ENCODE peak calls at places on chromosomes 16 and 17, in nine cellular contexts. U is type B pancreatic cell; I is fibroblast of pulmonary artery; B is HFF-Myc; S is foreskin keratinocyte; C is PC-9; N is CD8-positive, alpha-beta T cell; T is kidney; D is psoas muscle. W is an unnamed sample.
A peak's percentile ranks its signal among the peaks of the same experiment; 100 is the strongest.

GRCh38 chr17:34665803-34666763 is 86.7 kb downstream of the TMEM132E start:
- DNase-seq in U (no peak), I (no peak), B (no peak), S (no peak), C (no peak), N (no peak), T (no peak), D (no peak), W (no peak)

GRCh38 chr17:58666858-58667267 is 25.0 kb downstream of the TEX14 start:
- DNase-seq in U (no peak), I (peak; percentile 95), B (no peak), S (peak; percentile 70), C (no peak), N (no peak), T (peak; percentile 84), D (peak; percentile 71), W (peak; percentile 87)

GRCh38 chr16:55697867-55698266 is 42.1 kb downstream of the SLC6A2 start:
- DNase-seq in U (no peak), I (no peak), B (no peak), S (no peak), C (no peak), N (no peak), T (no peak), D (no peak), W (no peak)

GRCh38 chr17:3799181-3799627 is 1.8 kb downstream of the ITGAE start:
- DNase-seq in U (no peak), I (no peak), B (no peak), S (no peak), C (no peak), N (no peak), T (no peak), D (no peak), W (no peak)

GRCh38 chr16:11340710-11341109 is 4.5 kb upstream of the RMI2 start:
- DNase-seq in U (no peak), I (no peak), B (no peak), S (no peak), C (no peak), N (no peak), T (no peak), D (no peak), W (no peak)

GRCh38 chr17:6753006-6753445 is 2.8 kb upstream of the XAF1 start:
- DNase-seq in U (no peak), I (peak; percentile 95), B (peak; percentile 46), S (peak; percentile 28), C (no peak), N (peak; percentile 56), T (peak; percentile 84), D (peak; percentile 72), W (peak; percentile 6)

GRCh38 chr16:53091508-53092211 is 36.9 kb downstream of the CHD9 start:
- DNase-seq in U (no peak), I (peak; percentile 92), B (peak; percentile 87), S (no peak), C (no peak), N (no peak), T (peak; percentile 91), D (peak; percentile 87), W (peak; percentile 46)

GRCh38 chr16:12972246-12972645 is 70.8 kb downstream of the SHISA9 start:
- DNase-seq in U (no peak), I (no peak), B (no peak), S (no peak), C (no peak), N (no peak), T (no peak), D (no peak), W (no peak)

GRCh38 chr16:47872228-47872627 is 283.6 kb downstream of the ABCC12 start:
- DNase-seq in U (no peak), I (no peak), B (no peak), S (peak; percentile 46), C (no peak), N (no peak), T (no peak), D (no peak), W (peak; percentile 22)

GRCh38 chr16:47876494-47876893 is 279.3 kb downstream of the ABCC12 start:
- DNase-seq in U (no peak), I (no peak), B (no peak), S (no peak), C (no peak), N (no peak), T (no peak), D (no peak), W (no peak)

GRCh38 chr16:47877166-47877565 is 278.6 kb downstream of the ABCC12 start:
- DNase-seq in U (no peak), I (no peak), B (no peak), S (peak; percentile 57), C (no peak), N (no peak), T (no peak), D (no peak), W (peak; percentile 77)

GRCh38 chr16:47873434-47873833 is 282.4 kb downstream of the ABCC12 start:
- DNase-seq in U (no peak), I (no peak), B (no peak), S (no peak), C (no peak), N (no peak), T (no peak), D (no peak), W (no peak)
- TF ChIP-seq CTCF in U (peak; percentile 54), I (peak; percentile 26), B (peak; percentile 50), S (peak; percentile 27), C (peak; percentile 27), N (no peak), T (no peak), D (no peak), W (no peak)

GRCh38 chr16:85965125-85965524 is 66.2 kb downstream of the IRF8 start:
- DNase-seq in U (no peak), I (no peak), B (no peak), S (no peak), C (no peak), N (no peak), T (no peak), D (no peak), W (no peak)

GRCh38 chr16:85960486-85961046 is 61.6 kb downstream of the IRF8 start:
- DNase-seq in U (no peak), I (no peak), B (no peak), S (no peak), C (no peak), N (no peak), T (no peak), D (no peak), W (no peak)

GRCh38 chr16:85963746-85964370 is 64.9 kb downstream of the IRF8 start:
- DNase-seq in U (no peak), I (peak; percentile 33), B (no peak), S (no peak), C (no peak), N (no peak), T (no peak), D (peak; percentile 73), W (no peak)

GRCh38 chr16:85959686-85960085 is 60.7 kb downstream of the IRF8 start:
- DNase-seq in U (no peak), I (no peak), B (no peak), S (no peak), C (no peak), N (no peak), T (no peak), D (no peak), W (no peak)

GRCh38 chr16:85961988-85962915 is 63.3 kb downstream of the IRF8 start:
- DNase-seq in U (no peak), I (no peak), B (no peak), S (no peak), C (no peak), N (no peak), T (no peak), D (no peak), W (no peak)
- TF ChIP-seq CTCF in U (no peak), I (no peak), B (no peak), S (no peak), C (no peak), N (no peak), T (no peak), D (no peak), W (no peak)

GRCh38 chr16:88344411-88345030 is 38.2 kb upstream of the ZNF469 start:
- DNase-seq in U (no peak), I (no peak), B (no peak), S (no peak), C (no peak), N (no peak), T (peak; percentile 56), D (no peak), W (no peak)

GRCh38 chr16:88347656-88348376 is 34.9 kb upstream of the ZNF469 start:
- DNase-seq in U (no peak), I (no peak), B (no peak), S (no peak), C (no peak), N (peak; percentile 54), T (peak; percentile 61), D (peak; percentile 35), W (no peak)

GRCh38 chr16:88345031-88345942 is 37.5 kb upstream of the ZNF469 start:
- DNase-seq in U (no peak), I (no peak), B (no peak), S (no peak), C (no peak), N (no peak), T (peak; percentile 72), D (peak; percentile 35), W (no peak)

GRCh38 chr16:88346680-88347505 is 35.9 kb upstream of the ZNF469 start:
- DNase-seq in U (no peak), I (no peak), B (no peak), S (no peak), C (no peak), N (no peak), T (peak; percentile 49), D (peak; percentile 41), W (no peak)

GRCh38 chr16:88345943-88346560 is 36.7 kb upstream of the ZNF469 start:
- DNase-seq in U (no peak), I (no peak), B (no peak), S (no peak), C (no peak), N (no peak), T (peak; percentile 37), D (peak; percentile 28), W (no peak)
- TF ChIP-seq CTCF in U (no peak), I (no peak), B (no peak), S (no peak), C (no peak), N (no peak), T (no peak), D (no peak), W (no peak)

GRCh38 chr17:44191941-44192496 is 5.2 kb downstream of the TMUB2 start:
- DNase-seq in U (no peak), I (no peak), B (no peak), S (no peak), C (no peak), N (no peak), T (no peak), D (peak; percentile 19), W (no peak)
- TF ChIP-seq CTCF in U (no peak), I (no peak), B (no peak), S (no peak), C (no peak), N (no peak), T (no peak), D (no peak), W (no peak)

DNA sequence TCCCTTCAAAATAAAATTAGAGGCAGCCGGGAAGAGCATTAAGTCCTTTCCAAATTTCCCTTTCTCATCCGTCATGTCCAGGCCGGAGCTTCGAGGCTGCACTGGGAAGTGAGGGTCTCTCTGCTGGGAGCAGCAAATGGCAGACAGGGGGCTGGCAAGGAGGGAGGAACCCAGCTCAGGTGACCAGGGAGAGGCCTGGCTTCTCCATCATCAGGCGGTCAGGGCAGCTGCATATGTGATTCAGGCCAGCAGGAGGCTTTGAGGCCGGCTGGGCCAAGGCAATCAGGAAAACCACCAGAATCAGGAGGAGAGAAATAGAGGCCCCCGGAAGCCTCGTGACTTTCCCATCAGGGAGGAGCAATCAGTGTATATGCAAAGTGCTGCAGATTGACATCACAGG is 85.0 kb upstream of the RPL38 start:
- DNase-seq in U (no peak), I (no peak), B (no peak), S (no peak), C (no peak), N (no peak), T (peak; percentile 33), D (no peak), W (no peak)
- TF ChIP-seq CTCF in U (peak; percentile 67), I (no peak), B (no peak), S (no peak), C (no peak), N (no peak), T (no peak), D (no peak), W (no peak)

W was measured in bronchial epithelial cell.